ENCODE peak calls at places on chromosome 20, in four cellular contexts. E is cardiac fibroblast, O is NCI-H2029, Z is T-helper 9 cell. L is an unnamed sample.

GRCh38 chr20:58890454-58891075 is 38.0 kb downstream of the GNAS start:
- DNase-seq in E (peak), Z (peak), O (peak), L (peak)

GRCh38 chr20:59365611-59366284 is 65.3 kb downstream of the EDN3 start:
- DNase-seq in E (no peak), O (no peak), Z (no peak), L (no peak)

GRCh38 chr20:46683939-46684750 is 5.1 kb downstream of the TP53RK start:
- DNase-seq in O (peak), E (peak), Z (no peak), L (peak)

GRCh38 chr20:51966296-51966971 is 164.1 kb upstream of the SALL4 start:
- DNase-seq in Z (no peak), O (no peak), E (peak), L (no peak)

GRCh38 chr20:10935658-10936057 is 261.9 kb upstream of the JAG1 start:
- DNase-seq in E (peak), O (no peak), Z (no peak), L (no peak)

GRCh38 chr20:24963672-24964517 is 14.8 kb downstream of the CST7 start:
- DNase-seq in E (no peak), Z (no peak), O (no peak), L (no peak)

GRCh38 chr20:33568378-33569289 is 78.7 kb downstream of the CBFA2T2 start:
- DNase-seq in E (peak), O (peak), Z (no peak), L (peak)

GRCh38 chr20:33532753-33533459 is 43.0 kb downstream of the CBFA2T2 start:
- DNase-seq in E (peak), Z (no peak), O (no peak), L (no peak)

GRCh38 chr20:38301283-38301682 is 2.7 kb upstream of the BPI start:
- DNase-seq in E (no peak), O (no peak), Z (no peak), L (no peak)

GRCh38 chr20:17513956-17514355 is 17.2 kb downstream of the BFSP1 start:
- DNase-seq in O (no peak), Z (no peak), E (no peak), L (no peak)

GRCh38 chr20:54598351-54598750 is 123.0 kb downstream of the DOK5 start:
- DNase-seq in Z (no peak), O (no peak), E (no peak), L (no peak)

GRCh38 chr20:5718896-5719595 is 31.2 kb upstream of the SHLD1 start:
- DNase-seq in E (peak), O (peak), Z (no peak), L (no peak)

GRCh38 chr20:48180637-48181036 is 395.4 kb upstream of the SULF2 start:
- DNase-seq in E (no peak), Z (no peak), O (no peak), L (no peak)

GRCh38 chr20:17431621-17432364 is 99.4 kb downstream of the BFSP1 start:
- DNase-seq in O (peak), E (peak), Z (peak), L (peak)

GRCh38 chr20:31740208-31740607 is 1.1 kb downstream of the TPX2 start:
- DNase-seq in O (no peak), E (peak), Z (no peak), L (no peak)

GRCh38 chr20:50464026-50464724 is 46.0 kb upstream of the PTPN1 start:
- DNase-seq in O (no peak), Z (peak), E (peak), L (peak)

GRCh38 chr20:23362392-23363256 is 642 bp downstream of the GZF1 start:
- DNase-seq in Z (no peak), O (peak), E (peak), L (peak)

GRCh38 chr20:12058201-12058600 is 140.5 kb downstream of the BTBD3 start:
- DNase-seq in E (peak), Z (no peak), O (no peak), L (no peak)

GRCh38 chr20:21509597-21510331 is 4.1 kb downstream of the NKX2-2 start:
- DNase-seq in E (peak), O (no peak), Z (no peak), L (peak)

GRCh38 chr20:60729119-60729900 is 522.8 kb upstream of the CDH4 start:
- DNase-seq in Z (no peak), O (no peak), E (no peak), L (no peak)

GRCh38 chr20:63005862-63006564 is 751 bp downstream of the BHLHE23 start:
- DNase-seq in O (no peak), Z (no peak), E (peak), L (peak)

GRCh38 chr20:43571771-43572170 is 12.9 kb downstream of the SGK2 start:
- DNase-seq in O (no peak), E (no peak), Z (no peak), L (no peak)